ENCODE peak calls at places on chromosome X, in four cellular contexts. I is H1, H is K562, R is A549. X is an unnamed sample.
A peak's percentile ranks its signal among the peaks of the same experiment; 100 is the strongest.

GRCh38 chrX:3425031-3425430 is 78.6 kb upstream of the MXRA5 start:
- DNase-seq in R (no peak), I (no peak), H (no peak), X (no peak)

GRCh38 chrX:129480889-129481288 is 42.4 kb downstream of the SMARCA1 start:
- DNase-seq in I (no peak), R (no peak), H (no peak), X (no peak)

GRCh38 chrX:127708155-127708554 is 344.0 kb downstream of the ACTRT1 start:
- DNase-seq in H (no peak), I (no peak), R (no peak), X (no peak)

GRCh38 chrX:145844886-145845285 is 27.3 kb downstream of the SLITRK2 start:
- DNase-seq in R (no peak), I (no peak), H (no peak), X (no peak)

GRCh38 chrX:26664919-26665318 is 448.9 kb downstream of the MAGEB5 start:
- DNase-seq in I (no peak), R (no peak), H (no peak), X (no peak)

GRCh38 chrX:112233164-112233563 is 150.6 kb upstream of the TRPC5 start:
- DNase-seq in I (no peak), R (no peak), H (no peak), X (no peak)

GRCh38 chrX:76922100-76922499 is 494.6 kb downstream of the MAGEE1 start:
- DNase-seq in I (no peak), R (no peak), H (no peak), X (no peak)

GRCh38 chrX:71659342-71659741 is 8.0 kb upstream of the LOC101059915 start:
- DNase-seq in H (no peak), R (no peak), I (no peak), X (no peak)

GRCh38 chrX:39174761-39175417 is 373.6 kb downstream of the MID1IP1 start:
- DNase-seq in R (no peak), H (no peak), I (no peak), X (no peak)

GRCh38 chrX:134688839-134689238 is 30.6 kb upstream of the PLAC1 start:
- DNase-seq in R (no peak), I (no peak), H (no peak), X (no peak)

GRCh38 chrX:49291615-49292337 is 11.7 kb upstream of the GAGE10 start:
- DNase-seq in R (peak; percentile 21), I (peak; percentile 63), H (peak; percentile 58), X (peak; percentile 12)

GRCh38 chrX:110846071-110846470 is 50.5 kb upstream of the CHRDL1 start:
- DNase-seq in R (no peak), H (no peak), I (no peak), X (no peak)

GRCh38 chrX:118974908-118975671 is 672 bp downstream of the LONRF3 start:
- DNase-seq in R (no peak), H (peak; percentile 50), I (no peak), X (peak; percentile 27)

GRCh38 chrX:151830911-151831310 is 81.8 kb upstream of the MAGEA4 start:
- DNase-seq in I (no peak), H (no peak), R (no peak), X (no peak)

GRCh38 chrX:131067846-131068745 is 9.9 kb downstream of the ARHGAP36 start:
- DNase-seq in I (no peak), R (no peak), H (no peak), X (no peak)

GRCh38 chrX:108537005-108537404 is 97.4 kb downstream of the COL4A5 start:
- DNase-seq in I (no peak), H (peak; percentile 17), R (peak; percentile 9), X (peak; percentile 22)

GRCh38 chrX:119008122-119008744 is 33.8 kb downstream of the LONRF3 start:
- DNase-seq in R (peak; percentile 41), H (peak; percentile 40), I (no peak), X (peak; percentile 6)

GRCh38 chrX:111465664-111466063 is 45.8 kb upstream of the SERTM2 start:
- DNase-seq in H (no peak), R (no peak), I (no peak), X (no peak)

GRCh38 chrX:100478714-100479113 is 68.6 kb upstream of the PCDH19 start:
- DNase-seq in H (no peak), I (no peak), R (no peak), X (no peak)

GRCh38 chrX:122078079-122078478 is 1030.7 kb downstream of the GLUD2 start:
- DNase-seq in R (no peak), H (no peak), I (no peak), X (no peak)

GRCh38 chrX:5979338-5979737 is 249.3 kb downstream of the NLGN4X start:
- DNase-seq in R (no peak), I (no peak), H (no peak), X (no peak)

GRCh38 chrX:66634272-66634671 is 4.6 kb downstream of the EDA2R start:
- DNase-seq in R (no peak), H (no peak), I (no peak), X (no peak)

GRCh38 chrX:16712116-16712824 is at the start of gene CTPS2:
- DNase-seq in I (no peak), R (peak; percentile 79), H (peak; percentile 59), X (peak; percentile 39)

GRCh38 chrX:47796433-47796906 is 40.2 kb upstream of the ZNF81 start:
- DNase-seq in H (no peak), I (no peak), R (no peak), X (no peak)

GRCh38 chrX:153765138-153766079 is 1.4 kb downstream of the PLXNB3 start:
- DNase-seq in R (no peak), H (peak; percentile 75), I (no peak), X (peak; percentile 33)

GRCh38 chrX:69070949-69071650 is 94.2 kb downstream of the PJA1 start:
- DNase-seq in I (no peak), R (no peak), H (no peak), X (no peak)

GRCh38 chrX:50615570-50616158 is 145.0 kb upstream of the DGKK start:
- DNase-seq in H (no peak), I (no peak), R (no peak), X (no peak)

GRCh38 chrX:1717326-1717725 is 102.5 kb downstream of the ASMT start:
- DNase-seq in R (no peak), H (no peak), I (no peak), X (no peak)

GRCh38 chrX:145936769-145937168 is 119.1 kb downstream of the SLITRK2 start:
- DNase-seq in H (no peak), I (no peak), R (no peak), X (no peak)

GRCh38 chrX:120302434-120302833 is 8.8 kb downstream of the TMEM255A start:
- DNase-seq in H (no peak), I (no peak), R (no peak), X (no peak)

GRCh38 chrX:104921606-104922205 is 298.8 kb downstream of the TEX13A start:
- DNase-seq in I (no peak), H (no peak), R (no peak), X (no peak)

GRCh38 chrX:19344661-19345060 is 934 bp downstream of the PDHA1 start:
- DNase-seq in H (no peak), R (no peak), I (no peak), X (no peak)
- TF ChIP-seq PHF8 in H (no peak), R (no peak), I (no peak), X (no peak)

GRCh38 chrX:12716574-12716973 is 74.6 kb upstream of the PRPS2 start:
- DNase-seq in R (no peak), I (no peak), H (no peak), X (no peak)

GRCh38 chrX:12722314-12722713 is 68.9 kb upstream of the PRPS2 start:
- DNase-seq in I (no peak), H (no peak), R (no peak), X (no peak)

GRCh38 chrX:12719837-12720236 is 71.4 kb upstream of the PRPS2 start:
- DNase-seq in H (no peak), R (no peak), I (no peak), X (no peak)

GRCh38 chrX:12721042-12721441 is 70.2 kb upstream of the PRPS2 start:
- DNase-seq in H (no peak), R (no peak), I (no peak), X (no peak)
- TF ChIP-seq PHF8 in H (no peak), R (no peak), I (no peak), X (no peak)

GRCh38 chrX:12673487-12673886 is 117.7 kb upstream of the PRPS2 start:
- DNase-seq in R (no peak), I (no peak), H (no peak), X (no peak)

GRCh38 chrX:12672362-12673106 is 118.7 kb upstream of the PRPS2 start:
- DNase-seq in R (no peak), H (no peak), I (no peak), X (no peak)
- TF ChIP-seq PHF8 in R (no peak), H (no peak), I (no peak), X (no peak)

GRCh38 chrX:42869659-42870476 is 91.9 kb upstream of the PPP1R2C start:
- DNase-seq in I (no peak), H (no peak), R (no peak), X (no peak)
- TF ChIP-seq PHF8 in I (no peak), H (no peak), R (no peak), X (no peak)

GRCh38 chrX:23779025-23779424 is 3.9 kb upstream of the SAT1 start:
- DNase-seq in H (no peak), R (peak; percentile 63), I (no peak), X (no peak)
- TF ChIP-seq PHF8 in H (no peak), R (no peak), I (no peak), X (no peak)

GRCh38 chrX:15465347-15465746 is 27.8 kb downstream of the PIR start:
- DNase-seq in H (no peak), I (no peak), R (no peak), X (no peak)
- TF ChIP-seq PHF8 in H (no peak), I (no peak), R (no peak), X (no peak)

DNA sequence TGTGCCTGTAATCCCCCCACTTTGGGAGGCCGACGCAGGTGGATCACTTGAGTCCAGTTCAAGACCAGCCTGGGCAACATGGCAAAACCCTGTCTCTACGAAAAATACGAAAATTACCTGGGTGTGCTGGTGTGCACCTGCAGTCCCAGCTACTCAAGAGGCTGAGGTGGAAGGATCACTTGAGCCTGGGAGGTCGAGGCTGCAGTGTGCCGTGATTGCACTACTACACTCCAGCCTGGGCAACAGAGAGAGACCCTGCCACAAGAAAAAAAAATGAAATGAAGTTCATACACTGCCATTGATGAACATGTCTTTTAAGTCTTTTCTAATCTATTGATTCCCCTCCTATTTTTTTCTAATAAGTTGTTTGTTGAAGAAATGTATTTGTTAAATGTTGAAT is 5.0 kb upstream of the ZFX start:
- DNase-seq in H (no peak), I (no peak), R (no peak), X (no peak)
- TF ChIP-seq PHF8 in H (no peak), I (no peak), R (no peak), X (no peak)

GRCh38 chrX:133527415-133527814 is 112.1 kb upstream of the GPC4 start:
- DNase-seq in R (no peak), I (peak; percentile 2), H (no peak), X (no peak)
- TF ChIP-seq PHF8 in R (no peak), I (no peak), H (no peak), X (no peak)